ENCODE peak calls at places on chromosomes 7 and 10, in eight cellular contexts. One of them, this sample, is unnamed.
A peak's percentile ranks its signal among the peaks of the same experiment; 100 is the strongest.

GRCh38 chr7:102469972-102470825 is 5.4 kb downstream of the LRWD1 start:
- DNase-seq in effector memory CD8-positive, alpha-beta T cell: no peak
- DNase-seq in nephron progenitor cell: peak; percentile 2
- DNase-seq in GM12892: no peak
- DNase-seq in transverse colon: peak; percentile 88
- DNase-seq in stimulated activated CD8-positive, alpha-beta memory T cell treated with anti-CD3 and anti-CD28 coated beads, Interleukin-2, amount 100 ng/mL, for 1 hour: no peak
- DNase-seq in EH: no peak
- DNase-seq in fibroblast of pulmonary artery: no peak
- DNase-seq in this sample: no peak

GRCh38 chr10:70247360-70247759 is 14.1 kb upstream of the PPA1 start:
- DNase-seq in effector memory CD8-positive, alpha-beta T cell: no peak
- DNase-seq in nephron progenitor cell: no peak
- DNase-seq in GM12892: no peak
- DNase-seq in transverse colon: no peak
- DNase-seq in stimulated activated CD8-positive, alpha-beta memory T cell treated with anti-CD3 and anti-CD28 coated beads, Interleukin-2, amount 100 ng/mL, for 1 hour: no peak
- DNase-seq in EH: no peak
- DNase-seq in fibroblast of pulmonary artery: no peak
- DNase-seq in this sample: no peak

GRCh38 chr7:42162560-42163325 is 74.3 kb downstream of the GLI3 start:
- DNase-seq in effector memory CD8-positive, alpha-beta T cell: no peak
- DNase-seq in nephron progenitor cell: no peak
- DNase-seq in GM12892: no peak
- DNase-seq in transverse colon: no peak
- DNase-seq in stimulated activated CD8-positive, alpha-beta memory T cell treated with anti-CD3 and anti-CD28 coated beads, Interleukin-2, amount 100 ng/mL, for 1 hour: no peak
- DNase-seq in EH: no peak
- DNase-seq in fibroblast of pulmonary artery: no peak
- DNase-seq in this sample: no peak

GRCh38 chr7:48636391-48637015 is 287.8 kb upstream of the CDC14C start:
- DNase-seq in effector memory CD8-positive, alpha-beta T cell: no peak
- DNase-seq in nephron progenitor cell: no peak
- DNase-seq in GM12892: no peak
- DNase-seq in transverse colon: no peak
- DNase-seq in stimulated activated CD8-positive, alpha-beta memory T cell treated with anti-CD3 and anti-CD28 coated beads, Interleukin-2, amount 100 ng/mL, for 1 hour: no peak
- DNase-seq in EH: no peak
- DNase-seq in fibroblast of pulmonary artery: no peak
- DNase-seq in this sample: peak; percentile 10

GRCh38 chr10:5662708-5663579 is 3.5 kb downstream of the ASB13 start:
- DNase-seq in effector memory CD8-positive, alpha-beta T cell: no peak
- DNase-seq in nephron progenitor cell: no peak
- DNase-seq in GM12892: no peak
- DNase-seq in transverse colon: no peak
- DNase-seq in stimulated activated CD8-positive, alpha-beta memory T cell treated with anti-CD3 and anti-CD28 coated beads, Interleukin-2, amount 100 ng/mL, for 1 hour: no peak
- DNase-seq in EH: no peak
- DNase-seq in fibroblast of pulmonary artery: no peak
- DNase-seq in this sample: no peak

GRCh38 chr10:108970016-108970415 is 953.3 kb downstream of the XPNPEP1 start:
- DNase-seq in effector memory CD8-positive, alpha-beta T cell: no peak
- DNase-seq in nephron progenitor cell: peak; percentile 61
- DNase-seq in GM12892: no peak
- DNase-seq in transverse colon: no peak
- DNase-seq in stimulated activated CD8-positive, alpha-beta memory T cell treated with anti-CD3 and anti-CD28 coated beads, Interleukin-2, amount 100 ng/mL, for 1 hour: no peak
- DNase-seq in EH: peak; percentile 38
- DNase-seq in fibroblast of pulmonary artery: peak; percentile 16
- DNase-seq in this sample: peak; percentile 15

GRCh38 chr7:143183024-143183423 is at the start of gene TAS2R39:
- DNase-seq in effector memory CD8-positive, alpha-beta T cell: no peak
- DNase-seq in nephron progenitor cell: no peak
- DNase-seq in GM12892: no peak
- DNase-seq in transverse colon: no peak
- DNase-seq in stimulated activated CD8-positive, alpha-beta memory T cell treated with anti-CD3 and anti-CD28 coated beads, Interleukin-2, amount 100 ng/mL, for 1 hour: no peak
- DNase-seq in EH: no peak
- DNase-seq in fibroblast of pulmonary artery: no peak
- DNase-seq in this sample: no peak

GRCh38 chr10:88343761-88344484 is 239.2 kb downstream of the RNLS start:
- DNase-seq in effector memory CD8-positive, alpha-beta T cell: no peak
- DNase-seq in nephron progenitor cell: no peak
- DNase-seq in GM12892: no peak
- DNase-seq in transverse colon: no peak
- DNase-seq in stimulated activated CD8-positive, alpha-beta memory T cell treated with anti-CD3 and anti-CD28 coated beads, Interleukin-2, amount 100 ng/mL, for 1 hour: no peak
- DNase-seq in EH: no peak
- DNase-seq in fibroblast of pulmonary artery: peak; percentile 66
- DNase-seq in this sample: no peak

GRCh38 chr7:137692399-137692798 is 154.4 kb downstream of the DGKI start:
- DNase-seq in effector memory CD8-positive, alpha-beta T cell: no peak
- DNase-seq in nephron progenitor cell: no peak
- DNase-seq in GM12892: no peak
- DNase-seq in transverse colon: no peak
- DNase-seq in stimulated activated CD8-positive, alpha-beta memory T cell treated with anti-CD3 and anti-CD28 coated beads, Interleukin-2, amount 100 ng/mL, for 1 hour: no peak
- DNase-seq in EH: no peak
- DNase-seq in fibroblast of pulmonary artery: no peak
- DNase-seq in this sample: no peak

GRCh38 chr10:78505657-78506056 is 472.0 kb downstream of the RPS24 start:
- DNase-seq in effector memory CD8-positive, alpha-beta T cell: no peak
- DNase-seq in nephron progenitor cell: no peak
- DNase-seq in GM12892: no peak
- DNase-seq in transverse colon: no peak
- DNase-seq in stimulated activated CD8-positive, alpha-beta memory T cell treated with anti-CD3 and anti-CD28 coated beads, Interleukin-2, amount 100 ng/mL, for 1 hour: no peak
- DNase-seq in EH: peak; percentile 70
- DNase-seq in fibroblast of pulmonary artery: no peak
- DNase-seq in this sample: no peak

GRCh38 chr7:54915870-54916598 is 102.8 kb upstream of the EGFR start:
- DNase-seq in effector memory CD8-positive, alpha-beta T cell: no peak
- DNase-seq in nephron progenitor cell: no peak
- DNase-seq in GM12892: no peak
- DNase-seq in transverse colon: no peak
- DNase-seq in stimulated activated CD8-positive, alpha-beta memory T cell treated with anti-CD3 and anti-CD28 coated beads, Interleukin-2, amount 100 ng/mL, for 1 hour: no peak
- DNase-seq in EH: no peak
- DNase-seq in fibroblast of pulmonary artery: no peak
- DNase-seq in this sample: no peak

GRCh38 chr7:13282377-13282980 is 595.0 kb downstream of the ARL4A start:
- DNase-seq in effector memory CD8-positive, alpha-beta T cell: no peak
- DNase-seq in nephron progenitor cell: no peak
- DNase-seq in GM12892: no peak
- DNase-seq in transverse colon: no peak
- DNase-seq in stimulated activated CD8-positive, alpha-beta memory T cell treated with anti-CD3 and anti-CD28 coated beads, Interleukin-2, amount 100 ng/mL, for 1 hour: no peak
- DNase-seq in EH: peak; percentile 7
- DNase-seq in fibroblast of pulmonary artery: peak; percentile 64
- DNase-seq in this sample: peak; percentile 58

GRCh38 chr10:23395017-23395416 is 43.9 kb upstream of the OTUD1 start:
- DNase-seq in effector memory CD8-positive, alpha-beta T cell: no peak
- DNase-seq in nephron progenitor cell: no peak
- DNase-seq in GM12892: no peak
- DNase-seq in transverse colon: no peak
- DNase-seq in stimulated activated CD8-positive, alpha-beta memory T cell treated with anti-CD3 and anti-CD28 coated beads, Interleukin-2, amount 100 ng/mL, for 1 hour: no peak
- DNase-seq in EH: no peak
- DNase-seq in fibroblast of pulmonary artery: no peak
- DNase-seq in this sample: no peak

GRCh38 chr7:19118896-19119301 is 1.5 kb upstream of the TWIST1 start:
- DNase-seq in effector memory CD8-positive, alpha-beta T cell: no peak
- DNase-seq in nephron progenitor cell: peak; percentile 54
- DNase-seq in GM12892: no peak
- DNase-seq in transverse colon: no peak
- DNase-seq in stimulated activated CD8-positive, alpha-beta memory T cell treated with anti-CD3 and anti-CD28 coated beads, Interleukin-2, amount 100 ng/mL, for 1 hour: no peak
- DNase-seq in EH: peak; percentile 28
- DNase-seq in fibroblast of pulmonary artery: no peak
- DNase-seq in this sample: no peak

GRCh38 chr10:78777466-78778256 is 291.1 kb upstream of the ZMIZ1 start:
- DNase-seq in effector memory CD8-positive, alpha-beta T cell: no peak
- DNase-seq in nephron progenitor cell: peak; percentile 39
- DNase-seq in GM12892: no peak
- DNase-seq in transverse colon: peak; percentile 23
- DNase-seq in stimulated activated CD8-positive, alpha-beta memory T cell treated with anti-CD3 and anti-CD28 coated beads, Interleukin-2, amount 100 ng/mL, for 1 hour: no peak
- DNase-seq in EH: peak; percentile 90
- DNase-seq in fibroblast of pulmonary artery: no peak
- DNase-seq in this sample: peak; percentile 64

GRCh38 chr7:40571796-40572195 is 437.0 kb downstream of the SUGCT start:
- DNase-seq in effector memory CD8-positive, alpha-beta T cell: no peak
- DNase-seq in nephron progenitor cell: no peak
- DNase-seq in GM12892: no peak
- DNase-seq in transverse colon: no peak
- DNase-seq in stimulated activated CD8-positive, alpha-beta memory T cell treated with anti-CD3 and anti-CD28 coated beads, Interleukin-2, amount 100 ng/mL, for 1 hour: no peak
- DNase-seq in EH: peak; percentile 98
- DNase-seq in fibroblast of pulmonary artery: peak; percentile 26
- DNase-seq in this sample: peak; percentile 66

GRCh38 chr10:122514045-122514840 is 46.3 kb upstream of the DMBT1 start:
- DNase-seq in effector memory CD8-positive, alpha-beta T cell: no peak
- DNase-seq in nephron progenitor cell: no peak
- DNase-seq in GM12892: no peak
- DNase-seq in transverse colon: no peak
- DNase-seq in stimulated activated CD8-positive, alpha-beta memory T cell treated with anti-CD3 and anti-CD28 coated beads, Interleukin-2, amount 100 ng/mL, for 1 hour: no peak
- DNase-seq in EH: no peak
- DNase-seq in fibroblast of pulmonary artery: peak; percentile 55
- DNase-seq in this sample: peak; percentile 48

GRCh38 chr10:73647211-73647874 is 6.1 kb upstream of the MYOZ1 start:
- DNase-seq in effector memory CD8-positive, alpha-beta T cell: no peak
- DNase-seq in nephron progenitor cell: peak; percentile 67
- DNase-seq in GM12892: no peak
- DNase-seq in transverse colon: peak; percentile 50
- DNase-seq in stimulated activated CD8-positive, alpha-beta memory T cell treated with anti-CD3 and anti-CD28 coated beads, Interleukin-2, amount 100 ng/mL, for 1 hour: no peak
- DNase-seq in EH: no peak
- DNase-seq in fibroblast of pulmonary artery: peak; percentile 26
- DNase-seq in this sample: peak; percentile 42

GRCh38 chr10:63465293-63466167 is at the start of gene JMJD1C:
- DNase-seq in effector memory CD8-positive, alpha-beta T cell: peak; percentile 45
- DNase-seq in nephron progenitor cell: peak; percentile 86
- DNase-seq in GM12892: peak; percentile 54
- DNase-seq in transverse colon: peak; percentile 82
- DNase-seq in stimulated activated CD8-positive, alpha-beta memory T cell treated with anti-CD3 and anti-CD28 coated beads, Interleukin-2, amount 100 ng/mL, for 1 hour: peak; percentile 37
- DNase-seq in EH: peak; percentile 80
- DNase-seq in fibroblast of pulmonary artery: peak; percentile 88
- DNase-seq in this sample: peak; percentile 87

GRCh38 chr10:133442191-133442966 is 11.4 kb upstream of the SCART1 start:
- DNase-seq in effector memory CD8-positive, alpha-beta T cell: peak; percentile 36
- DNase-seq in nephron progenitor cell: no peak
- DNase-seq in GM12892: peak; percentile 13
- DNase-seq in transverse colon: no peak
- DNase-seq in stimulated activated CD8-positive, alpha-beta memory T cell treated with anti-CD3 and anti-CD28 coated beads, Interleukin-2, amount 100 ng/mL, for 1 hour: no peak
- DNase-seq in EH: no peak
- DNase-seq in fibroblast of pulmonary artery: no peak
- DNase-seq in this sample: no peak

GRCh38 chr10:74677951-74678350 is 148.4 kb upstream of the KAT6B start:
- DNase-seq in effector memory CD8-positive, alpha-beta T cell: no peak
- DNase-seq in nephron progenitor cell: no peak
- DNase-seq in GM12892: peak; percentile 10
- DNase-seq in transverse colon: no peak
- DNase-seq in stimulated activated CD8-positive, alpha-beta memory T cell treated with anti-CD3 and anti-CD28 coated beads, Interleukin-2, amount 100 ng/mL, for 1 hour: no peak
- DNase-seq in EH: no peak
- DNase-seq in fibroblast of pulmonary artery: no peak
- DNase-seq in this sample: no peak

GRCh38 chr7:48255046-48255445 is 83.8 kb downstream of the ABCA13 start:
- DNase-seq in effector memory CD8-positive, alpha-beta T cell: no peak
- DNase-seq in nephron progenitor cell: no peak
- DNase-seq in GM12892: no peak
- DNase-seq in transverse colon: no peak
- DNase-seq in stimulated activated CD8-positive, alpha-beta memory T cell treated with anti-CD3 and anti-CD28 coated beads, Interleukin-2, amount 100 ng/mL, for 1 hour: no peak
- DNase-seq in EH: peak; percentile 71
- DNase-seq in fibroblast of pulmonary artery: peak; percentile 39
- DNase-seq in this sample: peak; percentile 75

GRCh38 chr7:104584620-104585019 is 256.2 kb downstream of the LHFPL3 start:
- DNase-seq in effector memory CD8-positive, alpha-beta T cell: no peak
- DNase-seq in nephron progenitor cell: no peak
- DNase-seq in GM12892: no peak
- DNase-seq in transverse colon: no peak
- DNase-seq in stimulated activated CD8-positive, alpha-beta memory T cell treated with anti-CD3 and anti-CD28 coated beads, Interleukin-2, amount 100 ng/mL, for 1 hour: no peak
- DNase-seq in EH: no peak
- DNase-seq in fibroblast of pulmonary artery: no peak
- DNase-seq in this sample: peak; percentile 21

GRCh38 chr10:24858244-24858907 is 94.0 kb downstream of the PRTFDC1 start:
- DNase-seq in effector memory CD8-positive, alpha-beta T cell: no peak
- DNase-seq in nephron progenitor cell: peak; percentile 11
- DNase-seq in GM12892: no peak
- DNase-seq in transverse colon: no peak
- DNase-seq in stimulated activated CD8-positive, alpha-beta memory T cell treated with anti-CD3 and anti-CD28 coated beads, Interleukin-2, amount 100 ng/mL, for 1 hour: no peak
- DNase-seq in EH: peak; percentile 63
- DNase-seq in fibroblast of pulmonary artery: peak; percentile 90
- DNase-seq in this sample: peak; percentile 55

GRCh38 chr7:122143751-122144711 is at the start of gene AASS:
- DNase-seq in effector memory CD8-positive, alpha-beta T cell: peak; percentile 52
- DNase-seq in nephron progenitor cell: peak; percentile 96
- DNase-seq in GM12892: peak; percentile 49
- DNase-seq in transverse colon: peak; percentile 95
- DNase-seq in stimulated activated CD8-positive, alpha-beta memory T cell treated with anti-CD3 and anti-CD28 coated beads, Interleukin-2, amount 100 ng/mL, for 1 hour: peak; percentile 53
- DNase-seq in EH: peak; percentile 97
- DNase-seq in fibroblast of pulmonary artery: peak; percentile 97
- DNase-seq in this sample: peak; percentile 95

GRCh38 chr7:93117852-93118530 is at the start of gene SAMD9:
- DNase-seq in effector memory CD8-positive, alpha-beta T cell: peak; percentile 52
- DNase-seq in nephron progenitor cell: no peak
- DNase-seq in GM12892: peak; percentile 43
- DNase-seq in transverse colon: peak; percentile 63
- DNase-seq in stimulated activated CD8-positive, alpha-beta memory T cell treated with anti-CD3 and anti-CD28 coated beads, Interleukin-2, amount 100 ng/mL, for 1 hour: peak; percentile 19
- DNase-seq in EH: peak; percentile 87
- DNase-seq in fibroblast of pulmonary artery: peak; percentile 87
- DNase-seq in this sample: peak; percentile 82

GRCh38 chr10:44047361-44047760 is 337.5 kb downstream of the CXCL12 start:
- DNase-seq in effector memory CD8-positive, alpha-beta T cell: no peak
- DNase-seq in nephron progenitor cell: peak; percentile 22
- DNase-seq in GM12892: no peak
- DNase-seq in transverse colon: no peak
- DNase-seq in stimulated activated CD8-positive, alpha-beta memory T cell treated with anti-CD3 and anti-CD28 coated beads, Interleukin-2, amount 100 ng/mL, for 1 hour: no peak
- DNase-seq in EH: no peak
- DNase-seq in fibroblast of pulmonary artery: no peak
- DNase-seq in this sample: no peak

GRCh38 chr7:99733448-99733847 is 1.5 kb downstream of the CYP3A7 start:
- DNase-seq in effector memory CD8-positive, alpha-beta T cell: no peak
- DNase-seq in nephron progenitor cell: peak; percentile 5
- DNase-seq in GM12892: no peak
- DNase-seq in transverse colon: no peak
- DNase-seq in stimulated activated CD8-positive, alpha-beta memory T cell treated with anti-CD3 and anti-CD28 coated beads, Interleukin-2, amount 100 ng/mL, for 1 hour: no peak
- DNase-seq in EH: peak; percentile 2
- DNase-seq in fibroblast of pulmonary artery: no peak
- DNase-seq in this sample: no peak

GRCh38 chr10:67668448-67668847 is 27.5 kb downstream of the CTNNA3 start:
- DNase-seq in effector memory CD8-positive, alpha-beta T cell: no peak
- DNase-seq in nephron progenitor cell: no peak
- DNase-seq in GM12892: no peak
- DNase-seq in transverse colon: no peak
- DNase-seq in stimulated activated CD8-positive, alpha-beta memory T cell treated with anti-CD3 and anti-CD28 coated beads, Interleukin-2, amount 100 ng/mL, for 1 hour: no peak
- DNase-seq in EH: no peak
- DNase-seq in fibroblast of pulmonary artery: peak; percentile 23
- DNase-seq in this sample: no peak

GRCh38 chr7:34109936-34110626 is 204.7 kb downstream of the BMPER start:
- DNase-seq in effector memory CD8-positive, alpha-beta T cell: no peak
- DNase-seq in nephron progenitor cell: no peak
- DNase-seq in GM12892: no peak
- DNase-seq in transverse colon: no peak
- DNase-seq in stimulated activated CD8-positive, alpha-beta memory T cell treated with anti-CD3 and anti-CD28 coated beads, Interleukin-2, amount 100 ng/mL, for 1 hour: no peak
- DNase-seq in EH: no peak
- DNase-seq in fibroblast of pulmonary artery: peak; percentile 25
- DNase-seq in this sample: no peak